ENCODE peak calls at places on chromosome 4, in eight cellular contexts. O, Z, K, P, X, L, A and N are unnamed samples.

GRCh38 chr4:16532240-16532990 is 306.1 kb upstream of the TAPT1 start:
- DNase-seq in O (no peak), Z (no peak), K (no peak), P (no peak), X (no peak), L (peak), A (peak), N (peak)

GRCh38 chr4:37441231-37442061 is 196.9 kb downstream of the NWD2 start:
- DNase-seq in O (no peak), Z (no peak), K (no peak), P (peak), X (no peak), L (no peak), A (no peak), N (no peak)

GRCh38 chr4:145279122-145279960 is 99.0 kb upstream of the OTUD4 start:
- DNase-seq in O (no peak), Z (no peak), K (no peak), P (no peak), X (no peak), L (no peak), A (peak), N (peak)

GRCh38 chr4:112735474-112735951 is 98.6 kb downstream of the LARP7 start:
- DNase-seq in O (no peak), Z (no peak), K (no peak), P (no peak), X (no peak), L (no peak), A (no peak), N (no peak)

GRCh38 chr4:110631582-110632505 is 9.0 kb upstream of the PITX2 start:
- DNase-seq in O (no peak), Z (peak), K (no peak), P (peak), X (peak), L (no peak), A (peak), N (peak)

GRCh38 chr4:73606465-73606974 is 13.7 kb downstream of the RASSF6 start:
- DNase-seq in O (no peak), Z (no peak), K (peak), P (no peak), X (no peak), L (no peak), A (no peak), N (no peak)

GRCh38 chr4:74127745-74128144 is 28.8 kb upstream of the CXCL2 start:
- DNase-seq in O (no peak), Z (no peak), K (no peak), P (no peak), X (no peak), L (no peak), A (no peak), N (no peak)

GRCh38 chr4:142660728-142661127 is 185.4 kb downstream of the INPP4B start:
- DNase-seq in O (no peak), Z (no peak), K (no peak), P (no peak), X (no peak), L (no peak), A (no peak), N (no peak)

GRCh38 chr4:1819284-1819683 is 26.2 kb downstream of the FGFR3 start:
- DNase-seq in O (no peak), Z (no peak), K (no peak), P (no peak), X (no peak), L (no peak), A (no peak), N (no peak)

GRCh38 chr4:8182858-8183725 is 16.0 kb upstream of the SH3TC1 start:
- DNase-seq in O (no peak), Z (no peak), K (no peak), P (peak), X (peak), L (peak), A (peak), N (peak)

GRCh38 chr4:74933562-74934015 is 673 bp downstream of the PARM1 start:
- DNase-seq in O (no peak), Z (peak), K (no peak), P (no peak), X (peak), L (no peak), A (no peak), N (no peak)

GRCh38 chr4:26208237-26208985 is 112.4 kb upstream of the RBPJ start:
- DNase-seq in O (no peak), Z (no peak), K (no peak), P (no peak), X (no peak), L (no peak), A (no peak), N (no peak)

GRCh38 chr4:94767446-94767845 is 9.7 kb downstream of the BMPR1B start:
- DNase-seq in O (no peak), Z (no peak), K (no peak), P (no peak), X (no peak), L (no peak), A (no peak), N (no peak)

GRCh38 chr4:15920723-15921591 is 17.6 kb downstream of the FGFBP1 start:
- DNase-seq in O (no peak), Z (no peak), K (no peak), P (peak), X (no peak), L (no peak), A (peak), N (peak)

GRCh38 chr4:137623013-137623412 is 90.7 kb upstream of the PCDH18 start:
- DNase-seq in O (no peak), Z (peak), K (peak), P (no peak), X (no peak), L (no peak), A (no peak), N (no peak)

GRCh38 chr4:153651041-153651960 is 32.8 kb upstream of the TLR2 start:
- DNase-seq in O (peak), Z (no peak), K (no peak), P (no peak), X (peak), L (no peak), A (no peak), N (no peak)

GRCh38 chr4:81255524-81255923 is 40.5 kb upstream of the PRKG2 start:
- DNase-seq in O (no peak), Z (no peak), K (no peak), P (no peak), X (no peak), L (no peak), A (peak), N (peak)

GRCh38 chr4:92450694-92451093 is 146.9 kb downstream of the GRID2 start:
- DNase-seq in O (no peak), Z (no peak), K (no peak), P (no peak), X (no peak), L (no peak), A (no peak), N (no peak)

GRCh38 chr4:183107891-183108459 is 8.9 kb downstream of the WWC2 start:
- DNase-seq in O (no peak), Z (no peak), K (no peak), P (no peak), X (no peak), L (no peak), A (no peak), N (no peak)

GRCh38 chr4:158825443-158826036 is 56.7 kb downstream of the FNIP2 start:
- DNase-seq in O (no peak), Z (no peak), K (no peak), P (no peak), X (no peak), L (no peak), A (no peak), N (no peak)

GRCh38 chr4:113832795-113833194 is 71.3 kb upstream of the CAMK2D start:
- DNase-seq in O (no peak), Z (no peak), K (no peak), P (no peak), X (no peak), L (no peak), A (no peak), N (no peak)

GRCh38 chr4:182306792-182307507 is 63.7 kb downstream of the TENM3 start:
- DNase-seq in O (no peak), Z (no peak), K (no peak), P (no peak), X (no peak), L (no peak), A (no peak), N (no peak)

GRCh38 chr4:152342293-152342692 is 193.6 kb downstream of the FBXW7 start:
- DNase-seq in O (no peak), Z (no peak), K (no peak), P (no peak), X (no peak), L (no peak), A (no peak), N (no peak)

GRCh38 chr4:27100713-27101112 is 240.1 kb downstream of the STIM2 start:
- DNase-seq in O (no peak), Z (no peak), K (no peak), P (no peak), X (no peak), L (no peak), A (no peak), N (no peak)

GRCh38 chr4:59960143-59960542 is 1240.0 kb upstream of the ADGRL3 start:
- DNase-seq in O (no peak), Z (no peak), K (no peak), P (no peak), X (peak), L (no peak), A (no peak), N (no peak)

GRCh38 chr4:31692407-31692940 is 972.3 kb downstream of the PCDH7 start:
- DNase-seq in O (no peak), Z (no peak), K (no peak), P (peak), X (no peak), L (no peak), A (no peak), N (no peak)

GRCh38 chr4:87230806-87231205 is 10.4 kb upstream of the KLHL8 start:
- DNase-seq in O (no peak), Z (no peak), K (no peak), P (no peak), X (no peak), L (no peak), A (no peak), N (no peak)

GRCh38 chr4:18942874-18943273 is 921.3 kb upstream of the LCORL start:
- DNase-seq in O (no peak), Z (no peak), K (no peak), P (no peak), X (no peak), L (no peak), A (no peak), N (no peak)